ENCODE peak calls at places on chromosomes 4 and X, in five cellular contexts. H, B, V, W and F are unnamed samples.
A peak's percentile ranks its signal among the peaks of the same experiment; 100 is the strongest.

GRCh38 chr4:64899563-64899962 is 490.3 kb upstream of the TECRL start:
- DNase-seq in V (peak; percentile 47), B (no peak), W (peak; percentile 1), H (no peak), F (no peak)

GRCh38 chr4:151862766-151863165 is 102.0 kb upstream of the GATB start:
- DNase-seq in W (no peak), V (peak; percentile 89), H (no peak), B (no peak), F (no peak)

GRCh38 chrX:25084446-25084845 is 68.7 kb upstream of the ARX start:
- DNase-seq in H (no peak), B (no peak), W (no peak), V (no peak), F (no peak)

GRCh38 chr4:142556048-142556447 is 290.1 kb downstream of the INPP4B start:
- DNase-seq in B (no peak), V (no peak), H (no peak), W (no peak), F (no peak)

GRCh38 chr4:112550728-112551127 is 34.7 kb upstream of the NEUROG2 start:
- DNase-seq in H (no peak), V (no peak), W (no peak), B (no peak), F (no peak)

GRCh38 chr4:38509551-38509950 is 154.4 kb upstream of the KLF3 start:
- DNase-seq in V (no peak), W (no peak), H (no peak), B (no peak), F (no peak)

GRCh38 chr4:6634746-6635145 is 5.7 kb upstream of the MRFAP1 start:
- DNase-seq in B (no peak), W (no peak), H (no peak), V (no peak), F (no peak)

GRCh38 chr4:10115657-10116624 is 658 bp downstream of the WDR1 start:
- DNase-seq in V (peak; percentile 60), H (peak; percentile 75), B (no peak), W (peak; percentile 39), F (no peak)

DNA sequence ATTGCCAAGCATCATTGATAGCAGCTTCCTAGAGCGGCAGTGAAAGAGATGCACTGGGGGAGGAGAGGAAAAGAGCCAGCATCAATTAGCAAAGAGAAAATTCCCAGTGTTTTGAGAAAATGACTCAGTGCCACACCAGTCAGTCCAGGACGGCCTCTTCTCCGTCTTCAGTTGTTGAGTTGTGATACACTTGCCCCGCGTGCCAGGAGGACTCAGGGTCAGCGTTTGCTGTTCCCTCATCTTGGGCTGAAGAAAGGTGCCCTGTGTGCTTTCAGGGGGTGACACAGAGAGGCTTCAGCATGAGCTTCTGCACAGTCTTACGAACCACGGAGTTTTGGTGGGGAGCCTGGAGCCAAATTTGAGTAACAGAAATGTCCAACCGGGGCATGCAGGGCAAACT is 82.3 kb downstream of the GPR143 start:
- DNase-seq in V (no peak), B (no peak), H (no peak), W (no peak), F (no peak)
- H2BK12ac ChIP-seq in V (no peak overlapping the region), B (no peak overlapping the region), H (no peak overlapping the region), W (no peak overlapping the region), F (no peak overlapping the region)

GRCh38 chr4:8260656-8261111 is 8.9 kb upstream of the HTRA3 start:
- DNase-seq in W (peak; percentile 95), B (no peak), H (no peak), V (peak; percentile 86), F (no peak)
- H4K8ac ChIP-seq in W (peak overlapping the region; percentile 92), B (no peak overlapping the region), H (no peak overlapping the region), V (peak overlapping the region; percentile 36), F (no peak overlapping the region)

DNA sequence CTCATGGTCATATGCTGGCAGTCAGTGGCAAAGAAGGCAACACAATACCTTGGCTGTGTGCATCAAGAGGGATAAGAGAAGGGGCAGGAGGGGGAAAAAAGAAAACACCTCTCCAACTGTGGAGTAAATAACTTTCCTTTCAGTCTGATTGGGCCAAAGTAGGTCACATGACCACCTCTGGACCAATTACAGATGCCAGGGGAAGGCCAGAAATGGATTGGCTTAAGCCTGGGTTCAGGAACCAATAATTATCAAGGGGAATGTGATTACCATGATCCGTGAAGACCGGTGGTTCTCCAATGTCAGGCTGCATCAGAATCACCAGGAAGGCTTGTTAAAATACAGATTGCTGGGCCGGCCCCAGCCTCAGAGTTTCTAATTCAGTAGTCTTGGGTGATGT is 7.4 kb upstream of the ADGRG2 start:
- DNase-seq in V (no peak), H (no peak), B (no peak), W (no peak), F (no peak)
- H2AK5ac ChIP-seq in V (no peak overlapping the region), H (no peak overlapping the region), B (no peak overlapping the region), W (no peak overlapping the region), F (no peak overlapping the region)

GRCh38 chr4:2915789-2916188 is 47.4 kb downstream of the NOP14 start:
- DNase-seq in V (no peak), H (no peak), B (no peak), W (no peak), F (no peak)
- H2BK12ac ChIP-seq in V (no peak overlapping the region), H (no peak overlapping the region), B (no peak overlapping the region), W (no peak overlapping the region), F (no peak overlapping the region)

GRCh38 chr4:76690091-76690905 is 207.6 kb downstream of the SOWAHB start:
- DNase-seq in B (no peak), H (no peak), W (peak; percentile 53), V (peak; percentile 73), F (no peak)

GRCh38 chr4:76690906-76691275 is 207.1 kb downstream of the SOWAHB start:
- DNase-seq in W (peak; percentile 54), H (no peak), V (no peak), B (no peak), F (no peak)

GRCh38 chr4:76687730-76688441 is 210.1 kb downstream of the SOWAHB start:
- DNase-seq in H (no peak), V (no peak), W (peak; percentile 18), B (no peak), F (no peak)

GRCh38 chr4:76688737-76689078 is 209.2 kb downstream of the SOWAHB start:
- DNase-seq in W (no peak), B (no peak), V (peak; percentile 33), H (no peak), F (no peak)

GRCh38 chr4:76689079-76689817 is 208.7 kb downstream of the SOWAHB start:
- DNase-seq in H (peak; percentile 82), B (no peak), W (peak; percentile 47), V (peak; percentile 74), F (peak; percentile 63)
- H4K8ac ChIP-seq in H (no peak overlapping the region), B (peak overlapping the region; percentile 82), W (peak overlapping the region; percentile 87), V (peak overlapping the region; percentile 93), F (no peak overlapping the region)

GRCh38 chr4:53906786-53907185 is 157.6 kb downstream of the CHIC2 start:
- DNase-seq in H (no peak), V (no peak), B (no peak), W (no peak), F (no peak)
- H2AK5ac ChIP-seq in H (no peak overlapping the region), V (no peak overlapping the region), B (no peak overlapping the region), W (no peak overlapping the region), F (no peak overlapping the region)

GRCh38 chr4:60396680-60397079 is 803.4 kb upstream of the ADGRL3 start:
- DNase-seq in V (no peak), B (no peak), H (no peak), W (no peak), F (no peak)
- H2BK12ac ChIP-seq in V (no peak overlapping the region), B (no peak overlapping the region), H (no peak overlapping the region), W (no peak overlapping the region), F (no peak overlapping the region)

DNA sequence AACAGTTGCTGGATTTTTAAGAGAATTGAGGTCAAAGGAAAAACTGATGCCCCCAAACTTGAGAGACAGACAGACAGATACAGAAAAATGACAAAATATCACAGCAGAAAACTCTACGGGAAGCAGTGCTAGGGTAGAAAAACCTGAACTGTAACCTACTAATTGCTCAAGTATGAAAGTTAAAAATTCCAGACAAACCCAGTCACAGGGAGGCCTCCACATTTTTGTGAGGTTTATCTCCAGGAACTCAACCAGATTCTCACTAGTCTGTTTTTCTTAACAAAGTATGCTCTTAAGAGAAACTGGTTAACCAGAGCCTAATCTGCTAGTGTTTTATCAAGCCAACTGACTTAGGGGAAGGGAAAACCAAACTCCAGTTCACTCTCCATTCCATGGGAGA is 19.9 kb upstream of the PPP3CA start:
- DNase-seq in B (no peak), W (peak; percentile 80), H (no peak), V (peak; percentile 97), F (no peak)
- H4K8ac ChIP-seq in B (no peak overlapping the region), W (no peak overlapping the region), H (no peak overlapping the region), V (peak overlapping the region; percentile 77), F (no peak overlapping the region)

DNA sequence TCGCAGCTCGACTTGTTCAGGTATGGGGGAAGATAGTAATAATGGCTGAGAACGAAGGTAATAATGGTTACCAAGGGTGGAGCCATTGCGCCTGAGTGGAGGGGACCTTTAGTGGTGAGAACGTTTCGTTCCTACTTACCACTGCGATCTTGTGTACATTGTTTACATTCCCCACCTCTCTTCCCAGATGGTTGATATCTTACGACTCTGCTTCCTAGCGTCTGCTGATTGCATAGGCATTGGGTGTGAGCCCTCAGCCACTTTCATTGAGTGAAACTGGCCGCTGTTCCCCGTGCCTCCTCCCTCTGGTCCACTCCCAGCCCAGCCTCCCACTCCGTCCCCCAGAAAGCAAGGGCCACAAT is 850 bp downstream of the IGBP1 start:
- DNase-seq in W (peak; percentile 72), V (peak; percentile 52), H (no peak), B (no peak), F (peak; percentile 0)
- H2AK5ac ChIP-seq in W (no peak overlapping the region), V (no peak overlapping the region), H (no peak overlapping the region), B (no peak overlapping the region), F (no peak overlapping the region)

GRCh38 chr4:105542032-105542431 is 10.4 kb upstream of the ARHGEF38 start:
- DNase-seq in W (no peak), V (no peak), B (no peak), H (no peak), F (no peak)
- H2BK12ac ChIP-seq in W (no peak overlapping the region), V (no peak overlapping the region), B (no peak overlapping the region), H (no peak overlapping the region), F (no peak overlapping the region)